ENCODE peak calls at places on chromosomes 11 and 22, in four cellular contexts. X is HFFc6, W is endothelial cell, F is lower leg skin. V is an unnamed sample.

GRCh38 chr11:119371778-119372182 is 9.7 kb downstream of the USP2 start:
- DNase-seq in X (no peak), F (no peak), W (no peak), V (no peak)

GRCh38 chr11:27514558-27514957 is 8.0 kb upstream of the LIN7C start:
- DNase-seq in W (no peak), F (no peak), X (peak; percentile 39), V (no peak)

GRCh38 chr11:70498976-70499801 is 100.9 kb downstream of the CTTN start:
- DNase-seq in W (no peak), X (no peak), F (no peak), V (no peak)

GRCh38 chr22:39176067-39176621 is 23.7 kb upstream of the CBX7 start:
- DNase-seq in X (peak; percentile 69), F (peak; percentile 90), W (peak; percentile 80), V (peak; percentile 79)

GRCh38 chr11:69664901-69665300 is 10.3 kb downstream of the LTO1 start:
- DNase-seq in W (no peak), F (peak; percentile 72), X (no peak), V (no peak)

GRCh38 chr22:41367039-41367679 is 14.6 kb upstream of the TEF start:
- DNase-seq in W (no peak), F (peak; percentile 98), X (peak; percentile 82), V (peak; percentile 97)

GRCh38 chr11:69603978-69604524 is 36.9 kb upstream of the CCND1 start:
- DNase-seq in F (no peak), X (no peak), W (no peak), V (no peak)

GRCh38 chr11:94933225-94934130 is 39.9 kb downstream of the CWC15 start:
- DNase-seq in W (no peak), X (peak; percentile 99), F (no peak), V (no peak)

GRCh38 chr11:123083623-123084029 is 21.7 kb upstream of the HSPA8 start:
- DNase-seq in F (peak; percentile 93), W (peak; percentile 14), X (peak; percentile 99), V (peak; percentile 82)

GRCh38 chr11:116581349-116581748 is 191.4 kb downstream of the BUD13 start:
- DNase-seq in F (no peak), X (no peak), W (no peak), V (no peak)

GRCh38 chr22:44147036-44147645 is 33.6 kb upstream of the PARVG start:
- DNase-seq in F (no peak), X (no peak), W (no peak), V (no peak)

GRCh38 chr11:3920148-3920852 is 64.8 kb downstream of the STIM1 start:
- DNase-seq in X (peak; percentile 49), F (peak; percentile 90), W (no peak), V (peak; percentile 31)

GRCh38 chr11:93783362-93783761 is 720 bp upstream of the MED17 start:
- DNase-seq in W (no peak), X (no peak), F (no peak), V (no peak)

GRCh38 chr11:66970808-66971442 is 4.2 kb upstream of the C11orf86 start:
- DNase-seq in F (no peak), W (no peak), X (peak; percentile 98), V (peak; percentile 71)

GRCh38 chr22:28674121-28674563 is 5.5 kb downstream of the TTC28 start:
- DNase-seq in F (no peak), X (peak; percentile 11), W (no peak), V (peak; percentile 9)

GRCh38 chr11:36103933-36104530 is 160.2 kb downstream of the LDLRAD3 start:
- DNase-seq in W (no peak), F (no peak), X (no peak), V (no peak)

GRCh38 chr22:44211946-44212930 is 31.5 kb downstream of the PARVG start:
- DNase-seq in X (no peak), W (no peak), F (peak; percentile 85), V (no peak)

GRCh38 chr22:40193429-40194421 is 16.0 kb downstream of the TNRC6B start:
- DNase-seq in X (no peak), F (peak; percentile 68), W (no peak), V (no peak)

GRCh38 chr22:27784099-27784446 is 17.5 kb downstream of the MN1 start:
- DNase-seq in F (no peak), W (no peak), X (no peak), V (no peak)

GRCh38 chr11:118341749-118342489 is 586 bp downstream of the CD3D start:
- DNase-seq in X (no peak), F (no peak), W (no peak), V (no peak)

GRCh38 chr22:20027966-20028854 is 7.3 kb downstream of the TANGO2 start:
- DNase-seq in F (no peak), X (peak; percentile 14), W (no peak), V (peak; percentile 30)

GRCh38 chr11:80320226-80320625 is 879.4 kb upstream of the TENM4 start:
- DNase-seq in W (no peak), F (no peak), X (no peak), V (no peak)

GRCh38 chr22:29983296-29983917 is 96.9 kb upstream of the HORMAD2 start:
- DNase-seq in W (no peak), X (no peak), F (no peak), V (no peak)

GRCh38 chr22:29663230-29663826 is 56.5 kb upstream of the CABP7 start:
- DNase-seq in W (no peak), F (peak; percentile 13), X (no peak), V (no peak)

GRCh38 chr11:119673389-119674336 is 55.3 kb downstream of the NECTIN1 start:
- DNase-seq in X (no peak), W (no peak), F (no peak), V (no peak)

GRCh38 chr11:11816511-11817319 is 25.1 kb upstream of the USP47 start:
- DNase-seq in W (no peak), F (no peak), X (no peak), V (no peak)

GRCh38 chr11:66443602-66444001 is 5.0 kb upstream of the MRPL11 start:
- DNase-seq in W (no peak), X (peak; percentile 96), F (no peak), V (no peak)

GRCh38 chr22:22684605-22685561 is 40.5 kb downstream of the GGTLC2 start:
- DNase-seq in X (peak; percentile 35), W (peak; percentile 57), F (no peak), V (peak; percentile 75)
- TF ChIP-seq CTCF in X (peak; percentile 70), W (peak; percentile 33), F (no peak), V (peak; percentile 76)

DNA sequence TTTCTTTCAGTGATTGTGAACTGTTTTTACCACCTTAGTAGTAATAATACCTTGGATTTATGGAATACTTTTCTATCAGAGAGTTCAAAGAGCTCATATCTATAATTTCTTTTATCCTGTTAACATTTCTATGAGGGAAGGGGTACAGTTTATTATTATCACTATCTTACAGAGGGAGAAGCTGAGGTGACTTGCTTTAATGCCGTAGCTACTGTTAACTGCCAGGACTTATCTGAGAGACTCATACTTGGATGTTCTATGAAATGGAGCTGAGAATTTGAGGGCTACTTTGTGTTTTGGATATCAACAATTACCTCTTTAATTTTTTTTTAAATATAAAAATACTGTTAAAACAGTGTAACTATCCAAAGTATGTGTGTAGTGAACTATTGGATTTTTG is 3.3 kb downstream of the REXO2 start:
- DNase-seq in W (no peak), X (no peak), F (no peak), V (no peak)
- TF ChIP-seq CTCF in W (no peak), X (no peak), F (no peak), V (no peak)

DNA sequence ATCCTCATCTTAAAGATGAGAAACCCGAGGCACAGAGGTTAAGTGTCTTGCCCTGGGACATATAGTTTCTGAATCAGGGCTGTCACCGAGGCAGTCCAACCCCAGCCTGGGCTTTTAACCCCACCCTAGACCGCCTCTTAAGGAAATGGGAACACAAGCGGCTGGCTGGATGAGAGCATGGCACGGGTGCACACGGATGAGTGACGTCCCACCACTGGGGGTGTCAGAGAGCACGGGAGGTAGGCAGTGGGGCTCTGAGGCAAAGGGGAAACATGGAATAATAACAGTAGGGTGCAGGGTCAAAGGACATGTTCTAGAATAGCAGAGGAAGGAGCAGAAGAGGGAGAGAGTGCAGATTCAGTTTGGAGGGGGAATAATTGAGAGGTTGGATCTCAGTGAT is 22.3 kb downstream of the PPFIBP2 start:
- DNase-seq in X (no peak), W (peak; percentile 22), F (peak; percentile 46), V (peak; percentile 60)
- TF ChIP-seq CTCF in X (peak; percentile 23), W (no peak), F (no peak), V (no peak)

GRCh38 chr11:101759771-101760450 is 154.9 kb upstream of the CEP126 start:
- DNase-seq in F (no peak), W (no peak), X (no peak), V (no peak)
- TF ChIP-seq CTCF in F (no peak), W (no peak), X (peak; percentile 26), V (no peak)

GRCh38 chr11:109039611-109040010 is 374.7 kb downstream of the DDX10 start:
- DNase-seq in X (no peak), W (no peak), F (no peak), V (no peak)

GRCh38 chr11:109041876-109042275 is 377.0 kb downstream of the DDX10 start:
- DNase-seq in W (no peak), F (no peak), X (no peak), V (no peak)

GRCh38 chr11:109043318-109043717 is 378.4 kb downstream of the DDX10 start:
- DNase-seq in X (no peak), F (no peak), W (no peak), V (no peak)

GRCh38 chr11:109037856-109038780 is 373.2 kb downstream of the DDX10 start:
- DNase-seq in X (peak; percentile 83), F (no peak), W (no peak), V (no peak)

DNA sequence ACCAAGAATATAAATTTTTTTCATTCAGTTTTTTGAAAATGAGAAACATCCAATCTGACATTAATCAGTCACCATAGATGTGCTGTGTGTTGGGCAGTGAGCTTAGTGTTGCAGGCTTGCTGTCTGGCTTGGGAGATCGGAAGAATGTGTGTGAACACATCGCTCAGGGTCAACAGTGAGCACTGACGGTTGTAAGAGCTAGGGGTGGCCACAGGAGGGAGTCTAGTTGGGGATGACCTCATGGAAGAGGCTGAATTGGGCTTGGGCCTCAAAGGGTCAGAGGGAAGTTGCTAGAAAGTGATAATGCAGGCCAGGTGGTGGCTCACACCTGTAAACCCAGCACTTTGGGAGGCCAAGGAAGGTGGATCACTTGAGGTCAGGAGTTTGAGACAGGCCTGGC is 375.4 kb downstream of the DDX10 start:
- DNase-seq in X (no peak), F (no peak), W (peak; percentile 8), V (no peak)
- TF ChIP-seq CTCF in X (peak; percentile 29), F (no peak), W (no peak), V (no peak)

DNA sequence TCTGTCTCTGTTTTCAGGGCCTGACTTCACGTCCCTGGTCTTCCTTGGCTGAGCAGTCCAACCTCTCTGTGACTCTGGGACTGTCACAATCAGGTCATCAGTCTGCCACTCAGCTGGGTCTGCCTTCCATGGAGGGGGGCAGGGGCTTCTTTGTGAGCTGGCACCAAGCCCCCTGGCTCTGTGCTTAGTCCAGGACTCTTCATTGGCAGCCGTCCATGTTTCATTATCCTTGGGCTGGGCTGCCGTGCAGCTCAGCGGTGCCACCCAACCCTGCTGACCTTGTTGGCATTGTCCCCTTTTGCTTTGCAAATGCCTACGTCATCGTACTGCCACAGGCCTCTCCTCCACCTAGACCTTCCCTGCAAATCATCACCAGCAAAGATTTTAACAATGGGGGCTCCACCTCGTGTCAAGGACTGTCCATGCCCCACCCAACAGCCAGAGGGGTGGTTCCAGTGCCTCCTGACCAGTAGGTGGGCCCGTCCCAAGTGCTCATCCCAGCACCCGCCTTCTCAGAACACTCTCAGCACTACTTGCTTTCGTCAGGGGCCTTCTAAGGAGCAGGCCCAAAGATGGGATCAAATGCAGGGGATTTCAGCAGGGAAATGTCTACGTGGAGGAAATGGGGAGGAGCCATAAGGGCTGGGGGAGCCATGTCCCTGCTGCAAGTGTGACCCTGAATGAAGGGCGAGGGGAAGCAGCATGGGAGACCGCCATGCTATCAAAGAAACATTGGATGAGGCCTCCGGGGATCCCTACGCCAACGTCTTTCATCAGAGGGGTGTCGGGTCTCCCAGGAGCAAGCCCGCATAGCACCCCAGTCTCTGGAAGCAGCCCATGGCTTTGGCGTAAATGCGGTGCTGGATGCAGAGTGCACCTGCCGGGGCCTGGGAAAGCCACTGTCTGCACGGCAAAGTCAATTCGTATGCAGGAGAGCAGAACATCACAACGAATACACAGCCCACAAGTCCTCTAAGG is 18.2 kb downstream of the KRTAP5-6 start:
- DNase-seq in F (peak; percentile 57), X (no peak), W (no peak), V (no peak)
- TF ChIP-seq CTCF in F (no peak), X (no peak), W (no peak), V (no peak)

V was measured in Calu3.